ENCODE peak calls at places on chromosomes 13 and 19, in four cellular contexts. F is HCEC 1CT, W is colonic mucosa, C is lung microvascular endothelial cell. Z is an unnamed sample.

GRCh38 chr19:51668167-51668566 is 21.5 kb upstream of the SIGLEC14 start:
- DNase-seq in F (no peak), W (no peak), C (no peak), Z (no peak)

GRCh38 chr19:45112111-45112827 is 19.3 kb downstream of the PPP1R37 start:
- DNase-seq in F (no peak), W (no peak), C (no peak), Z (no peak)

GRCh38 chr13:43640476-43640875 is 146.3 kb downstream of the ENOX1 start:
- DNase-seq in F (no peak), W (no peak), C (no peak), Z (no peak)

GRCh38 chr13:109348514-109349340 is 437.7 kb downstream of the IRS2 start:
- DNase-seq in F (peak), W (no peak), C (no peak), Z (no peak)

GRCh38 chr13:93951153-93951552 is 528.3 kb downstream of the DCT start:
- DNase-seq in F (peak), W (no peak), C (peak), Z (no peak)

GRCh38 chr19:1210227-1210538 is 4.6 kb downstream of the STK11 start:
- DNase-seq in F (no peak), W (no peak), C (no peak), Z (no peak)

GRCh38 chr19:4390017-4390861 is 10.1 kb downstream of the SH3GL1 start:
- DNase-seq in F (no peak), W (no peak), C (peak), Z (peak)

GRCh38 chr19:43751466-43752220 is 3.1 kb downstream of the SMG9 start:
- DNase-seq in F (peak), W (no peak), C (no peak), Z (no peak)

GRCh38 chr13:48528720-48529119 is 4.2 kb downstream of the RCBTB2 start:
- DNase-seq in F (no peak), W (no peak), C (no peak), Z (no peak)

GRCh38 chr13:26967119-26968038 is 204.2 kb downstream of the USP12 start:
- DNase-seq in F (no peak), W (no peak), C (no peak), Z (no peak)

GRCh38 chr13:25945596-25945995 is 106.2 kb downstream of the SHISA2 start:
- DNase-seq in F (no peak), W (no peak), C (no peak), Z (no peak)

GRCh38 chr19:37594982-37595382 is 306 bp downstream of the ZNF540 start:
- DNase-seq in F (peak), W (peak), C (peak), Z (peak)

Z was measured in transverse colon.